ENCODE peak calls at places on chromosomes 4 and X, in four cellular contexts. One of them, this sample, is unnamed.

GRCh38 chr4:4870493-4871266 is 11.2 kb downstream of the MSX1 start:
- DNase-seq in endothelial cell: no peak
- DNase-seq in activated CD4-positive, alpha-beta memory T cell treated with anti-CD3 and anti-CD28 coated beads for 36 hours: no peak
- DNase-seq in sciatic nerve: no peak
- DNase-seq in this sample: no peak

GRCh38 chr4:114041117-114041475 is 61.6 kb upstream of the ARSJ start:
- DNase-seq in activated CD4-positive, alpha-beta memory T cell treated with anti-CD3 and anti-CD28 coated beads for 36 hours: no peak
- DNase-seq in sciatic nerve: no peak
- DNase-seq in endothelial cell: no peak
- DNase-seq in this sample: no peak

GRCh38 chrX:54808109-54808604 is 612 bp downstream of the MAGED2 start:
- DNase-seq in activated CD4-positive, alpha-beta memory T cell treated with anti-CD3 and anti-CD28 coated beads for 36 hours: no peak
- DNase-seq in endothelial cell: peak; percentile 58
- DNase-seq in sciatic nerve: peak; percentile 91
- DNase-seq in this sample: peak; percentile 79

GRCh38 chr4:27040351-27040750 is 179.7 kb downstream of the STIM2 start:
- DNase-seq in sciatic nerve: no peak
- DNase-seq in activated CD4-positive, alpha-beta memory T cell treated with anti-CD3 and anti-CD28 coated beads for 36 hours: no peak
- DNase-seq in endothelial cell: no peak
- DNase-seq in this sample: no peak

GRCh38 chrX:74421181-74422028 is at the start of gene SLC16A2:
- DNase-seq in sciatic nerve: peak; percentile 76
- DNase-seq in activated CD4-positive, alpha-beta memory T cell treated with anti-CD3 and anti-CD28 coated beads for 36 hours: peak; percentile 47
- DNase-seq in endothelial cell: peak; percentile 52
- DNase-seq in this sample: peak; percentile 68

GRCh38 chr4:92270908-92271307 is 32.9 kb upstream of the GRID2 start:
- DNase-seq in endothelial cell: peak; percentile 11
- DNase-seq in activated CD4-positive, alpha-beta memory T cell treated with anti-CD3 and anti-CD28 coated beads for 36 hours: no peak
- DNase-seq in sciatic nerve: no peak
- DNase-seq in this sample: no peak

GRCh38 chr4:123127218-123127617 is 204.8 kb upstream of the NUDT6 start:
- DNase-seq in activated CD4-positive, alpha-beta memory T cell treated with anti-CD3 and anti-CD28 coated beads for 36 hours: no peak
- DNase-seq in sciatic nerve: no peak
- DNase-seq in endothelial cell: no peak
- DNase-seq in this sample: no peak

GRCh38 chr4:11605597-11605996 is 176.9 kb upstream of the HS3ST1 start:
- DNase-seq in sciatic nerve: no peak
- DNase-seq in activated CD4-positive, alpha-beta memory T cell treated with anti-CD3 and anti-CD28 coated beads for 36 hours: no peak
- DNase-seq in endothelial cell: no peak
- DNase-seq in this sample: no peak

GRCh38 chrX:78514852-78515251 is 144.3 kb downstream of the RTL3 start:
- DNase-seq in endothelial cell: no peak
- DNase-seq in activated CD4-positive, alpha-beta memory T cell treated with anti-CD3 and anti-CD28 coated beads for 36 hours: no peak
- DNase-seq in sciatic nerve: no peak
- DNase-seq in this sample: no peak

GRCh38 chrX:24498181-24498580 is 33.1 kb downstream of the PDK3 start:
- DNase-seq in sciatic nerve: no peak
- DNase-seq in activated CD4-positive, alpha-beta memory T cell treated with anti-CD3 and anti-CD28 coated beads for 36 hours: peak; percentile 38
- DNase-seq in endothelial cell: peak; percentile 11
- DNase-seq in this sample: no peak

GRCh38 chr4:107622006-107622405 is 98.0 kb downstream of the PAPSS1 start:
- DNase-seq in endothelial cell: no peak
- DNase-seq in sciatic nerve: no peak
- DNase-seq in activated CD4-positive, alpha-beta memory T cell treated with anti-CD3 and anti-CD28 coated beads for 36 hours: no peak
- DNase-seq in this sample: no peak

GRCh38 chr4:183495182-183495581 is 9.7 kb upstream of the ING2 start:
- DNase-seq in sciatic nerve: no peak
- DNase-seq in activated CD4-positive, alpha-beta memory T cell treated with anti-CD3 and anti-CD28 coated beads for 36 hours: no peak
- DNase-seq in endothelial cell: no peak
- DNase-seq in this sample: no peak

GRCh38 chrX:66919280-66919832 is 280.5 kb upstream of the EDA2R start:
- DNase-seq in activated CD4-positive, alpha-beta memory T cell treated with anti-CD3 and anti-CD28 coated beads for 36 hours: no peak
- DNase-seq in endothelial cell: no peak
- DNase-seq in sciatic nerve: no peak
- DNase-seq in this sample: no peak

This sample was measured in upper lobe of right lung.